ENCODE peak calls at places on chromosome 20, in eight cellular contexts. X is HT1080, N is SK-N-SH, C is GM19239, F is psoas muscle, P is SW 1271, R is spleen, H is choroid plexus epithelial cell. J is an unnamed sample.

GRCh38 chr20:62872863-62873261 is 11.2 kb upstream of the TCFL5 start:
- DNase-seq in X (no peak), N (no peak), C (no peak), F (no peak), P (no peak), R (no peak), H (no peak), J (no peak)

GRCh38 chr20:36836591-36837329 is 39.2 kb upstream of the TLDC2 start:
- DNase-seq in X (peak; percentile 50), N (peak; percentile 77), C (peak; percentile 52), F (peak; percentile 55), P (peak; percentile 60), R (peak; percentile 90), H (peak; percentile 76), J (peak; percentile 64)

GRCh38 chr20:39983655-39984054 is 705.4 kb downstream of the MAFB start:
- DNase-seq in X (no peak), N (no peak), C (no peak), F (no peak), P (no peak), R (no peak), H (no peak), J (no peak)

GRCh38 chr20:36155629-36155971 is 1.1 kb downstream of the EPB41L1 start:
- DNase-seq in X (no peak), N (no peak), C (no peak), F (no peak), P (no peak), R (no peak), H (no peak), J (no peak)

GRCh38 chr20:7806831-7807230 is 133.4 kb downstream of the HAO1 start:
- DNase-seq in X (peak; percentile 79), N (no peak), C (no peak), F (no peak), P (no peak), R (no peak), H (peak; percentile 4), J (no peak)

GRCh38 chr20:19181552-19181951 is 30.9 kb upstream of the SLC24A3 start:
- DNase-seq in X (peak; percentile 11), N (no peak), C (no peak), F (no peak), P (no peak), R (no peak), H (no peak), J (no peak)

GRCh38 chr20:57656821-57657536 is 36.8 kb upstream of the ZBP1 start:
- DNase-seq in X (no peak), N (peak; percentile 17), C (no peak), F (no peak), P (no peak), R (peak; percentile 61), H (no peak), J (no peak)

GRCh38 chr20:4866429-4866828 is 134.9 kb downstream of the SLC23A2 start:
- DNase-seq in X (no peak), N (no peak), C (no peak), F (no peak), P (no peak), R (no peak), H (no peak), J (no peak)

GRCh38 chr20:47660983-47661711 is 124.1 kb downstream of the SULF2 start:
- DNase-seq in X (no peak), N (no peak), C (no peak), F (no peak), P (no peak), R (no peak), H (no peak), J (no peak)

GRCh38 chr20:39897058-39897457 is 792.0 kb downstream of the MAFB start:
- DNase-seq in X (no peak), N (no peak), C (no peak), F (no peak), P (no peak), R (no peak), H (peak; percentile 84), J (peak; percentile 48)

GRCh38 chr20:33945391-33946079 is 48.2 kb upstream of the RALY start:
- DNase-seq in X (peak; percentile 71), N (no peak), C (no peak), F (no peak), P (no peak), R (no peak), H (peak; percentile 81), J (peak; percentile 92)

GRCh38 chr20:10309326-10309725 is 90.7 kb downstream of the SNAP25 start:
- DNase-seq in X (peak; percentile 94), N (peak; percentile 69), C (no peak), F (no peak), P (peak; percentile 94), R (no peak), H (peak; percentile 93), J (peak; percentile 95)

GRCh38 chr20:17873410-17874270 is 95.0 kb downstream of the SNX5 start:
- DNase-seq in X (peak; percentile 57), N (peak; percentile 85), C (no peak), F (peak; percentile 89), P (no peak), R (peak; percentile 79), H (peak; percentile 91), J (peak; percentile 95)

GRCh38 chr20:1871807-1872455 is 23.3 kb upstream of the SIRPA start:
- DNase-seq in X (peak; percentile 28), N (no peak), C (no peak), F (no peak), P (no peak), R (no peak), H (no peak), J (no peak)

GRCh38 chr20:63475209-63475608 is 2.8 kb upstream of the KCNQ2 start:
- DNase-seq in X (peak; percentile 30), N (no peak), C (no peak), F (no peak), P (no peak), R (no peak), H (peak; percentile 47), J (peak; percentile 32)

GRCh38 chr20:37559312-37560027 is 31.8 kb upstream of the BLCAP start:
- DNase-seq in X (no peak), N (no peak), C (no peak), F (no peak), P (no peak), R (no peak), H (no peak), J (no peak)

GRCh38 chr20:37236462-37236861 is 25.2 kb downstream of the GHRH start:
- DNase-seq in X (no peak), N (no peak), C (no peak), F (no peak), P (no peak), R (no peak), H (no peak), J (no peak)

GRCh38 chr20:36472656-36473071 is 68.7 kb upstream of the MYL9 start:
- DNase-seq in X (no peak), N (no peak), C (no peak), F (peak; percentile 57), P (no peak), R (peak; percentile 79), H (no peak), J (no peak)

GRCh38 chr20:36548006-36548315 is 6.6 kb downstream of the MYL9 start:
- DNase-seq in X (no peak), N (peak; percentile 54), C (no peak), F (no peak), P (no peak), R (peak; percentile 59), H (peak; percentile 47), J (no peak)

GRCh38 chr20:63697357-63697867 is 960 bp downstream of the TNFRSF6B start:
- DNase-seq in X (no peak), N (peak; percentile 73), C (no peak), F (no peak), P (peak; percentile 57), R (peak; percentile 77), H (no peak), J (no peak)

GRCh38 chr20:62707281-62707941 is 1.2 kb upstream of the NTSR1 start:
- DNase-seq in X (no peak), N (no peak), C (no peak), F (no peak), P (no peak), R (no peak), H (no peak), J (no peak)

GRCh38 chr20:20837574-20838021 is 125.2 kb upstream of the RALGAPA2 start:
- DNase-seq in X (peak; percentile 27), N (peak; percentile 63), C (no peak), F (peak; percentile 42), P (peak; percentile 35), R (no peak), H (peak; percentile 69), J (peak; percentile 45)

GRCh38 chr20:36312724-36313441 is 6.7 kb downstream of the DLGAP4 start:
- DNase-seq in X (no peak), N (no peak), C (no peak), F (no peak), P (no peak), R (peak; percentile 45), H (no peak), J (no peak)

J was measured in iris pigment epithelial cell.